ENCODE peak calls at places on chromosomes 16 and 17, in six cellular contexts. V, Y, W, N, C and P are unnamed samples.

GRCh38 chr17:39628655-39629493 is 2.1 kb downstream of the PPP1R1B start:
- DNase-seq in N (no peak), C (no peak), V (no peak), W (no peak), Y (no peak), P (peak)

GRCh38 chr17:72608436-72608835 is 484.1 kb downstream of the SLC39A11 start:
- DNase-seq in W (no peak), Y (no peak), N (no peak), C (no peak), V (no peak), P (no peak)

GRCh38 chr16:290015-290680 is 7.2 kb downstream of the PDIA2 start:
- DNase-seq in Y (no peak), C (no peak), V (no peak), N (no peak), W (no peak), P (no peak)

GRCh38 chr17:58284613-58285421 is 4.1 kb upstream of the MPO start:
- DNase-seq in V (peak), C (no peak), Y (no peak), W (no peak), N (no peak), P (no peak)

GRCh38 chr17:68060336-68060735 is 24.8 kb downstream of the KPNA2 start:
- DNase-seq in V (no peak), W (no peak), C (no peak), Y (no peak), N (no peak), P (no peak)

GRCh38 chr16:54277845-54278703 is 8.5 kb downstream of the IRX3 start:
- DNase-seq in C (no peak), Y (no peak), V (peak), W (no peak), N (peak), P (peak)

GRCh38 chr16:15781650-15782049 is 75.2 kb downstream of the MYH11 start:
- DNase-seq in Y (peak), N (no peak), C (no peak), V (no peak), W (no peak), P (no peak)

GRCh38 chr17:31726980-31727427 is 132.0 kb downstream of the COPRS start:
- DNase-seq in V (no peak), C (no peak), W (no peak), Y (no peak), N (no peak), P (no peak)

GRCh38 chr16:79770244-79771064 is 169.9 kb upstream of the MAF start:
- DNase-seq in W (peak), C (peak), Y (peak), V (peak), N (peak), P (peak)

GRCh38 chr17:43846963-43847369 is at the start of gene CD300LG:
- DNase-seq in Y (no peak), N (peak), V (peak), C (no peak), W (no peak), P (no peak)

GRCh38 chr16:85239871-85240270 is 127.6 kb upstream of the CIBAR2 start:
- DNase-seq in Y (no peak), N (no peak), W (no peak), C (no peak), V (no peak), P (no peak)

GRCh38 chr17:19553036-19553435 is 19.4 kb downstream of the SLC47A1 start:
- DNase-seq in C (no peak), Y (no peak), W (no peak), N (no peak), V (no peak), P (no peak)

GRCh38 chr17:12410721-12411120 is 255.0 kb upstream of the MYOCD start:
- DNase-seq in Y (no peak), C (no peak), W (no peak), V (no peak), N (no peak), P (no peak)

GRCh38 chr17:5537251-5537650 is 47.1 kb downstream of the NLRP1 start:
- DNase-seq in Y (no peak), V (no peak), C (no peak), W (no peak), N (no peak), P (no peak)

GRCh38 chr17:75151893-75152292 is 2.4 kb downstream of the JPT1 start:
- DNase-seq in V (peak), Y (no peak), N (peak), W (no peak), C (no peak), P (no peak)

GRCh38 chr16:27238016-27238587 is 30.5 kb downstream of the NSMCE1 start:
- DNase-seq in N (no peak), Y (peak), V (no peak), W (no peak), C (peak), P (no peak)

GRCh38 chr16:65410801-65411200 is 288.9 kb upstream of the CDH11 start:
- DNase-seq in Y (no peak), N (no peak), W (no peak), C (no peak), V (no peak), P (no peak)

GRCh38 chr16:85935957-85936760 is 37.2 kb downstream of the IRF8 start:
- DNase-seq in C (no peak), V (no peak), Y (peak), N (no peak), W (peak), P (no peak)

GRCh38 chr16:11356573-11357331 is 11.5 kb downstream of the RMI2 start:
- DNase-seq in W (no peak), Y (peak), N (peak), V (peak), C (peak), P (no peak)

GRCh38 chr17:28057731-28058246 is 15.3 kb downstream of the NLK start:
- DNase-seq in C (no peak), V (no peak), W (no peak), Y (no peak), N (no peak), P (no peak)

GRCh38 chr17:13537211-13537610 is 64.5 kb downstream of the HS3ST3A1 start:
- DNase-seq in W (no peak), N (no peak), C (no peak), V (no peak), Y (no peak), P (no peak)

GRCh38 chr17:13531701-13532100 is 70.0 kb downstream of the HS3ST3A1 start:
- DNase-seq in C (no peak), W (no peak), Y (no peak), V (no peak), N (no peak), P (no peak)

GRCh38 chr17:13537871-13538643 is 63.7 kb downstream of the HS3ST3A1 start:
- DNase-seq in Y (no peak), W (no peak), N (no peak), V (no peak), C (no peak), P (no peak)

GRCh38 chr17:13538841-13539411 is 62.8 kb downstream of the HS3ST3A1 start:
- DNase-seq in V (no peak), C (no peak), Y (no peak), W (no peak), N (no peak), P (no peak)

GRCh38 chr17:13534946-13535345 is 66.8 kb downstream of the HS3ST3A1 start:
- DNase-seq in V (no peak), W (no peak), Y (no peak), N (no peak), C (no peak), P (no peak)
- TF ChIP-seq POLR2AphosphoS5 in V (no peak), W (no peak), Y (no peak), N (no peak), C (no peak), P (no peak)

GRCh38 chr17:45341389-45342158 is 24.8 kb upstream of the MAP3K14 start:
- DNase-seq in C (peak), Y (peak), N (peak), V (peak), W (no peak), P (no peak)
- TF ChIP-seq POLR2AphosphoS5 in C (peak), Y (peak), N (peak), V (peak), W (no peak), P (no peak)

DNA sequence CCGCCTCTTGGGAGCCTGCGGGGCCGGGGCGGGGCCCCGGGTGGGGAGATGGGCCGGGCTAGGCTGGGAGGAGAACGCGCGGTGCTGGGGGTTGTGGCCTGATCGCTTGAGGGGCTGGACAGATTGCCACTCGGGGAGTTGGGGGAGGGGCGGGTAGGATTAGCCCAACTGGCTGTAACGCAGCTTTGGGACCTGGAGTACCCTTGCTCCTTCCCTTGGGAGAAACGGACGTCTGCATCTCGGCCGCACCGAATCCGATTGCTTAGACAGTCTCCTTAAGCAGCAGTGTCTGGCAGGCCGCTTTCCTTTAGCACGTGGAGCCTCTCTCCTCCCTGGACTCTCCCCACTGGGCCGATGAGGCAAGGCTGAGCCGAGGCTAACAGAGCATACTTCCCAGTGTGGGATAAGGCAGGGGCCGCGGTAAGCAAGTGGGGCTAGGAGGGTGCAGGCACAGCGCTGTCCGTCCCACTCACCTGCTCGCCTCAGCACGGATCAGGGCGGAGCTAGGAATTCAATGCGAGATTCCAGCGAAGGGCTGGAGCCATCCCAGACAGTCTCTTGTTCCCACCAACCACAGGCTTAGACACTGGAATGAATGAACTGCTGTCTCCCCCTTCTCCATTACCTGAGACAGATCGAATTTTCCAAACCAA is 540 bp upstream of the ACLY start:
- DNase-seq in W (no peak), V (peak), N (no peak), C (no peak), Y (no peak), P (peak)
- TF ChIP-seq POLR2AphosphoS5 in W (no peak), V (peak), N (no peak), C (no peak), Y (no peak), P (no peak)

DNA sequence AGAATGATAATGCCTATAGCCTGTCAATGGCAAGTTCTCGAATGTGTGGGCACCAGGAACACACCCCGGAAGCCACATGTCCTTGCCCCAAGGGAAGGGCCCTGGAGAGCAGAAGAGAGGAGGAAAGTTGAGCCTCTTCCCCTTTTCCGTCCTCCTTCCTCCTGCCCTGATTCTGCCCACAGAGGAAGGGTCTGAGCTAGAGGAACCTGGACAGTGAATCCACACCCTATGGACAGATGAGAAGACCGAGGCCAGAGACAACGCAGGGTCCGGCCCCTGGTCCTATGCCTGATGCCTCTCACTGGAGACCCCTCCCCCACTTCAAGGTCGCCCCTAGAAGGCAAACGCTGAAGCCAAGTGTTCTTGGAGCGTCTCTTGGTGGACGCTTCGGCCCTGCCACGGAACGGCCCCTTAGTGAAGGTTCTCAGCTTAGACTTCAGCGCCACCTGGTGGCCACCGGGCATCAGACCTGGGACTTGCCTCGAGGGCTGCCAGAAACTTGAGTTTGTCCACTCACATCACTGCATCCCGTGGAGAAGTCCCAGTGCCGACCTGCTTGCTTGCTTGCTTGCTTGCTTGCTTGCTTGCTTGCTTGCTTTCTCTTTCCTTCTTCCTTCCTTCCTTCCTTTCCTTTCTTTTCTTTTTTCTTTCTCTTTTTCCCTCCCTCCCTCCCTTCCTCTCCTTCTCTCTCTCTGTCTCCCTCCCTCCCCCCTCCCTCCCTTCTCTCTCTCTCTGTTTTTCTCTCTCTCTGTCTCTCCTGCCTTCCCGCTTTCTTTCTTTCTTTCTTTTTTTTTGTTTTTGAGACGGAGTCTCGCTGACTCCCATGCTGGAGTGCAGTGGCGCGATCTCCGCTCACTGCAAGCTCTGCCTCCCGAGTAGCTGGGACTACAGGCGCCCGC is 20.6 kb upstream of the SPNS3 start:
- DNase-seq in N (peak), C (peak), V (peak), Y (peak), W (peak), P (peak)
- TF ChIP-seq POLR2AphosphoS5 in N (no peak), C (no peak), V (no peak), Y (peak), W (no peak), P (peak)

DNA sequence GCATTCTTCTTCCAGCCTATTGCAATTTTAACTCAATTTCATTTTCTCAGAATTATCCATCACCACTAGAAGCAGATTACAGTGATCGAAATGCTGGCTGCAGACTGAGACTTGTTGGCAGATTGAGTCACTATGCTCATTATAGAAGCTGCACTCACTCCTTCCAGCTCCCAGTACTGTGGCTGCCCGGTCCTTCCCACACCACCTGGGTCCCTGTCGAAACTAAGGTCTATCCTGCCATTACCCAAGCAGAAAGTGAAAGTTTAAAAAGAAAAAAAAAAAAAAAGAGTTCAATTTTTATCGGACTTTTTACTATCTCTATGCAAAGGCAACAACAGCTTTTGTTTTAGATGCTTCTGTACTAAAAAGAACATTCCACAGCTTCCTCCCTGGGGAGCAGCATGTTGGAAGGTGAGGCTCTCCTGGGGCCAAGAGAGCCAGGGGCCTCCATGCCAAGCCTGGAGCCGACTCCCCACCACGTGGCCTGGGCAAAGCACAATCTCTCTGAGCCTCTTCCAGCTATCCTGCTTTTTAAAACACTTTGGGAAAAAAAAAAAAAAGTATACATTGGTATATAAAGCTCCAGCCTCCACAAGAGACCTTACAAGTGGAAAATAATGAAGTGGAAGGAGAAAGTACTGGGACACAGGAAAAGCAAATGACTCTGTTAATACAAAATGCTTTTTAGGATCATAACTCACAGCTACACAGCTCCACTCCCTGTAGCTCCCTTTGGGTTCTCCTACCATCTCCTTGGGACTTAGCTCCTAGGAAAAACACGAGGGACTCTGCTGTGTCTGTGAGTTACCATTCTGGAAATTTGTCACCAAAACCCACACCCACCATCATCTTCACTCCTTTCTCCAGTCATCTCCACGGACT is 77.8 kb downstream of the USP31 start:
- DNase-seq in Y (no peak), N (no peak), W (no peak), V (no peak), C (peak), P (no peak)
- TF ChIP-seq POLR2AphosphoS5 in Y (no peak), N (no peak), W (no peak), V (no peak), C (no peak), P (no peak)

GRCh38 chr16:77238593-77238992 is 39.4 kb downstream of the SYCE1L start:
- DNase-seq in N (no peak), W (no peak), Y (no peak), C (no peak), V (no peak), P (no peak)

GRCh38 chr16:77233799-77234502 is 34.7 kb downstream of the SYCE1L start:
- DNase-seq in Y (no peak), C (no peak), W (no peak), N (no peak), V (no peak), P (no peak)

GRCh38 chr16:77234611-77235010 is 35.4 kb downstream of the SYCE1L start:
- DNase-seq in V (peak), N (no peak), C (no peak), W (no peak), Y (no peak), P (no peak)

GRCh38 chr16:77231047-77231446 is 31.8 kb downstream of the SYCE1L start:
- DNase-seq in N (no peak), V (no peak), C (no peak), Y (no peak), W (no peak), P (no peak)

GRCh38 chr16:77236063-77236511 is 36.9 kb downstream of the SYCE1L start:
- DNase-seq in V (peak), Y (peak), N (peak), C (peak), W (peak), P (peak)
- TF ChIP-seq POLR2AphosphoS5 in V (no peak), Y (no peak), N (no peak), C (peak), W (no peak), P (peak)